ENCODE peak calls at places on chromosomes 16 and 17, in seven cellular contexts. Y, V, K, L, D, A and N are unnamed samples.

GRCh38 chr17:63381101-63381729 is 64.9 kb downstream of the CYB561 start:
- DNase-seq in Y (no peak), D (peak), V (no peak), K (no peak), A (no peak), L (no peak), N (no peak)

GRCh38 chr17:3865166-3865565 is 19.1 kb upstream of the NCBP3 start:
- DNase-seq in Y (peak), K (no peak), L (no peak), A (no peak), D (no peak), V (peak), N (no peak)

GRCh38 chr17:210402-210801 is 29.0 kb upstream of the DOC2B start:
- DNase-seq in A (no peak), Y (no peak), D (no peak), K (no peak), L (no peak), V (no peak), N (no peak)

GRCh38 chr16:57477531-57478202 is 8.6 kb downstream of the DOK4 start:
- DNase-seq in V (no peak), Y (peak), L (no peak), D (no peak), K (no peak), A (no peak), N (peak)

GRCh38 chr17:80264048-80264792 is 3.6 kb downstream of the RNF213 start:
- DNase-seq in Y (no peak), V (no peak), L (no peak), K (no peak), A (no peak), D (no peak), N (peak)

GRCh38 chr17:79872762-79873161 is 33.5 kb upstream of the CBX4 start:
- DNase-seq in L (no peak), A (no peak), V (no peak), K (no peak), D (no peak), Y (no peak), N (no peak)

GRCh38 chr16:15846510-15846909 is 10.3 kb downstream of the MYH11 start:
- DNase-seq in A (no peak), K (no peak), D (no peak), Y (no peak), L (no peak), V (no peak), N (no peak)

GRCh38 chr17:3969963-3970362 is 5.7 kb upstream of the ATP2A3 start:
- DNase-seq in K (no peak), Y (no peak), V (no peak), D (no peak), A (no peak), L (no peak), N (no peak)

GRCh38 chr16:50933257-50933656 is 191.4 kb downstream of the CYLD start:
- DNase-seq in D (no peak), K (no peak), L (no peak), A (no peak), Y (no peak), V (no peak), N (no peak)

GRCh38 chr17:68011199-68011665 is 15.0 kb upstream of the C17orf58 start:
- DNase-seq in K (peak), L (peak), A (no peak), D (peak), Y (peak), V (no peak), N (peak)

GRCh38 chr17:42202696-42203095 is 8.4 kb upstream of the GHDC start:
- DNase-seq in A (no peak), L (no peak), Y (no peak), D (no peak), V (no peak), K (no peak), N (no peak)